ENCODE peak calls at places on chromosomes 6 and 20, in four cellular contexts. A is K562, G is GM12878, T is HL-60. Q is an unnamed sample.

GRCh38 chr6:87916446-87916845 is 131.2 kb upstream of the SPACA1 start:
- DNase-seq in A (no peak), G (no peak), T (no peak), Q (no peak)

GRCh38 chr6:153096031-153096430 is 35.1 kb downstream of the RGS17 start:
- DNase-seq in A (no peak), G (no peak), T (no peak), Q (no peak)

GRCh38 chr6:170480045-170480714 is 72.9 kb downstream of the PSMB1 start:
- DNase-seq in A (no peak), G (no peak), T (no peak), Q (no peak)

GRCh38 chr20:57714409-57715267 is 4.8 kb upstream of the PMEPA1 start:
- DNase-seq in A (no peak), G (no peak), T (no peak), Q (no peak)

GRCh38 chr6:45704056-45704790 is 311.4 kb downstream of the CLIC5 start:
- DNase-seq in A (no peak), G (no peak), T (no peak), Q (no peak)

GRCh38 chr20:54178256-54178655 is 4.5 kb upstream of the CYP24A1 start:
- DNase-seq in A (no peak), G (no peak), T (no peak), Q (no peak)

GRCh38 chr20:59724457-59725366 is 120.4 kb downstream of the PHACTR3 start:
- DNase-seq in A (no peak), G (no peak), T (no peak), Q (no peak)

GRCh38 chr6:47343631-47344421 is 34.1 kb upstream of the TNFRSF21 start:
- DNase-seq in A (no peak), G (no peak), T (no peak), Q (no peak)

GRCh38 chr20:11216451-11217314 is 542.9 kb upstream of the JAG1 start:
- DNase-seq in A (no peak), G (no peak), T (no peak), Q (no peak)

GRCh38 chr6:79557683-79558082 is 20.5 kb upstream of the LCA5 start:
- DNase-seq in A (no peak), G (no peak), T (no peak), Q (no peak)

GRCh38 chr20:58421497-58421850 is 32.4 kb downstream of the VAPB start:
- DNase-seq in A (no peak), G (no peak), T (no peak), Q (no peak)

GRCh38 chr6:143262859-143263258 is 187.6 kb downstream of the ADAT2 start:
- DNase-seq in A (no peak), G (no peak), T (no peak), Q (no peak)

GRCh38 chr6:34332255-34333198 is 59.9 kb downstream of the NUDT3 start:
- DNase-seq in A (no peak), G (no peak), T (peak; percentile 65), Q (no peak)

GRCh38 chr6:129646617-129647016 is 63.4 kb downstream of the ARHGAP18 start:
- DNase-seq in A (no peak), G (peak; percentile 61), T (no peak), Q (no peak)

GRCh38 chr20:52192296-52193007 is 873 bp upstream of the ZFP64 start:
- DNase-seq in A (peak; percentile 58), G (peak; percentile 35), T (peak; percentile 26), Q (peak; percentile 14)

GRCh38 chr6:166667886-166668620 is 41.0 kb upstream of the RPS6KA2 start:
- DNase-seq in A (no peak), G (no peak), T (no peak), Q (no peak)

GRCh38 chr6:24720131-24720603 is 1.2 kb upstream of the C6orf62 start:
- DNase-seq in A (peak; percentile 67), G (no peak), T (no peak), Q (no peak)

GRCh38 chr6:72530750-72531149 is 91.1 kb upstream of the KCNQ5 start:
- DNase-seq in A (no peak), G (no peak), T (no peak), Q (no peak)

GRCh38 chr6:142913511-142914047 is 31.4 kb downstream of the HIVEP2 start:
- DNase-seq in A (no peak), G (peak; percentile 94), T (peak; percentile 35), Q (peak; percentile 27)

GRCh38 chr6:125124250-125124777 is 29.3 kb upstream of the TPD52L1 start:
- DNase-seq in A (no peak), G (no peak), T (no peak), Q (no peak)

GRCh38 chr6:132919028-132919427 is 104.7 kb downstream of the RPS12 start:
- DNase-seq in A (no peak), G (no peak), T (no peak), Q (no peak)

GRCh38 chr6:121093928-121094327 is 240.4 kb downstream of the TBC1D32 start:
- DNase-seq in A (no peak), G (no peak), T (no peak), Q (no peak)
- TF ChIP-seq SPI1 in A (no peak), G (no peak), T (no peak), Q (no peak)

GRCh38 chr6:35736293-35736894 is 438 bp upstream of the ARMC12 start:
- DNase-seq in A (peak; percentile 73), G (no peak), T (no peak), Q (peak; percentile 68)
- TF ChIP-seq POLR2AphosphoS5 in A (no peak), G (no peak), T (no peak), Q (no peak)

DNA sequence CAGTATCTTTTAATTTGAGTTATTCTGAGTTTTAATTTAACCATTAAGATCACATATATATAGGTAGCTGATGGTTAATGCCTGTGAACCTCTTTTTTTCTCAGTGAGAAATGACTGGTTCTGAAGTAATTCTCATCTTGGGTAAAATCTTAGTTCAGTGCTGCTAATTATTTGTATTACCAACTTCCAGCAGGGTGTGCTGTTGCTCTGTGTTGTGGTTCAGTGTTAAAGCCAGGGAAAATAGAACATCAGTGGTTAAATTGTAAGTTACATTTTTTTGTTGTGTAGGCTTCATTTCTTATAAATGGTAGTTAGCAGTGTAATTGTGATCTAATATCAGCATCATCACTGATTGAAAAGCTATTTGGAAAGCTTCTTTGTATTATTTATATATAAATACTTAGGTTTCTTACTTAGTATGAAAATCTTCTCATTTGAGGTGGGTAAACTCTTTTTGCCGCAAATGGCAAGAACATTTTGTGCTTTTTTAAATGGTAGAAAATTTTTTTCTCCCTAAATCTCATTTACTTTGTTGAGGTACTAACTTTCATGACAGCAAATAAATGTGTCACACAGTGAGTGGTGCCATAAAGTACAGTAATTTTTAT is 43.7 kb downstream of the CDC5L start:
- DNase-seq in A (peak; percentile 56), G (peak; percentile 3), T (peak; percentile 8), Q (no peak)
- TF ChIP-seq SPI1 in A (no peak), G (no peak), T (no peak), Q (no peak)

GRCh38 chr6:42120895-42121865 is 21.2 kb downstream of the C6orf132 start:
- DNase-seq in A (no peak), G (no peak), T (no peak), Q (no peak)

GRCh38 chr6:42117843-42118161 is 24.6 kb downstream of the C6orf132 start:
- DNase-seq in A (no peak), G (no peak), T (no peak), Q (no peak)

GRCh38 chr6:42123379-42124103 is 18.9 kb downstream of the C6orf132 start:
- DNase-seq in A (no peak), G (no peak), T (no peak), Q (no peak)

GRCh38 chr6:42113929-42114636 is 28.3 kb downstream of the C6orf132 start:
- DNase-seq in A (no peak), G (no peak), T (no peak), Q (no peak)

DNA sequence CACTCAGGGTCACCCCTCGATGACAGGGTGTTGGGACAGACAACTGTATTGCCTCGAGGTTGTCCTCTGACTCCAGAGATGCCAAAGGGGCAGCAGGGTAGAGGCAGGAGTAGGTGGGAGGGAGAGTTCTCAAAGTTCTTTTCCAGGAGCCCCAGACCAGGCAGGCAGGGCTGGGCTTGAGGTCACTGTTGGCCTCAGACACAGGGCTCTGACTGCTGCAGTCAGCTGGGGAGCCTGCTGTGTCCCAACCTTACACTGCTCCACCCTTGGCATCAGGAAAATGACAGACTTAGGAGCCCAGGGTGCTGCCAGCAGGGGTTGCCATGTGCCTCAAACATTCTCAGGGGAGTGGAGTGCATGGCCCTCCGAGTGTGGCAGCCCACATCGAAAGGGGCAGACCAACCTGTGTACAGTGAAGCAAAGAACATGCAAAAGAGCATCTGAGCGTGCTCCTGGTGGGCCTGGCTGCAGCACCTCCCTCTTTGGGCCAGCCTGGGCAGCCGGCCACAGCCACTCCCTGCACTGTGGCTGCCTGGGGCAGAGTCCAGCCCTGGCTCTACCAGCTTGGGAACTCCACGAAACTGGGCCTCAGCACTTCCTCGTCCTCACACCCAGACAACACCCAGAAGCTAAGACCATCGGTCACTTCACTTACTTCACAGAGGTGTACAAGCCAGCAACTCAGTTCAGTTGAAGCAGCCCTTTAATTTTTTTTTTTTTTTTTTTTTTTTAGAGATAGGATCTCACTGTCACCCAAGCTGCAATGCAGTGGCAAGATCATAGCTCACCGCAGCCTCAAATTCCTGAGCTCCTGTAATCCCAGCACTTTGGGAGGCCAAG is 24.0 kb downstream of the C6orf132 start:
- DNase-seq in A (no peak), G (no peak), T (no peak), Q (no peak)
- TF ChIP-seq POLR2AphosphoS5 in A (no peak), G (no peak), T (no peak), Q (no peak)

GRCh38 chr6:161301338-161301737 is 27.5 kb upstream of the AGPAT4 start:
- DNase-seq in A (no peak), G (no peak), T (no peak), Q (no peak)
- TF ChIP-seq SPI1 in A (no peak), G (no peak), T (no peak), Q (no peak)

Q was measured in GM12891.